ENCODE peak calls at places on chromosomes 1 and 21, in eight cellular contexts. One of them, this sample, is unnamed.

GRCh38 chr1:18414872-18415447 is 65.8 kb upstream of the KLHDC7A start:
- DNase-seq in thoracic aorta: no peak
- DNase-seq in CD8-positive, alpha-beta memory T cell: no peak
- DNase-seq in lower lobe of right lung: no peak
- DNase-seq in right lobe of liver: no peak
- DNase-seq in heart left ventricle: no peak
- DNase-seq in BJ: no peak
- DNase-seq in prostate gland: no peak
- DNase-seq in this sample: no peak

GRCh38 chr1:182193908-182194550 is 132.5 kb upstream of the ZNF648 start:
- DNase-seq in right lobe of liver: no peak
- DNase-seq in BJ: peak; percentile 67
- DNase-seq in thoracic aorta: no peak
- DNase-seq in heart left ventricle: peak; percentile 53
- DNase-seq in prostate gland: no peak
- DNase-seq in lower lobe of right lung: peak; percentile 66
- DNase-seq in CD8-positive, alpha-beta memory T cell: no peak
- DNase-seq in this sample: no peak

GRCh38 chr1:14095001-14095400 is 395.0 kb downstream of the PRDM2 start:
- DNase-seq in CD8-positive, alpha-beta memory T cell: no peak
- DNase-seq in right lobe of liver: no peak
- DNase-seq in heart left ventricle: no peak
- DNase-seq in prostate gland: no peak
- DNase-seq in BJ: no peak
- DNase-seq in thoracic aorta: no peak
- DNase-seq in lower lobe of right lung: no peak
- DNase-seq in this sample: peak; percentile 59

GRCh38 chr1:101431956-101432510 is 195.2 kb downstream of the S1PR1 start:
- DNase-seq in CD8-positive, alpha-beta memory T cell: no peak
- DNase-seq in right lobe of liver: no peak
- DNase-seq in lower lobe of right lung: no peak
- DNase-seq in prostate gland: no peak
- DNase-seq in BJ: no peak
- DNase-seq in thoracic aorta: no peak
- DNase-seq in heart left ventricle: no peak
- DNase-seq in this sample: no peak

GRCh38 chr1:230694991-230695390 is 18.9 kb downstream of the AGT start:
- DNase-seq in heart left ventricle: no peak
- DNase-seq in CD8-positive, alpha-beta memory T cell: no peak
- DNase-seq in prostate gland: no peak
- DNase-seq in lower lobe of right lung: no peak
- DNase-seq in right lobe of liver: no peak
- DNase-seq in thoracic aorta: no peak
- DNase-seq in BJ: no peak
- DNase-seq in this sample: peak; percentile 48

GRCh38 chr1:32005522-32005921 is 8.1 kb upstream of the KHDRBS1 start:
- DNase-seq in prostate gland: no peak
- DNase-seq in thoracic aorta: no peak
- DNase-seq in right lobe of liver: no peak
- DNase-seq in lower lobe of right lung: no peak
- DNase-seq in BJ: no peak
- DNase-seq in heart left ventricle: no peak
- DNase-seq in CD8-positive, alpha-beta memory T cell: no peak
- DNase-seq in this sample: no peak

GRCh38 chr1:92538048-92538412 is 51.3 kb upstream of the GFI1 start:
- DNase-seq in lower lobe of right lung: no peak
- DNase-seq in thoracic aorta: no peak
- DNase-seq in prostate gland: no peak
- DNase-seq in heart left ventricle: no peak
- DNase-seq in right lobe of liver: no peak
- DNase-seq in CD8-positive, alpha-beta memory T cell: no peak
- DNase-seq in BJ: no peak
- DNase-seq in this sample: no peak

GRCh38 chr1:115679141-115679611 is 37.4 kb downstream of the VANGL1 start:
- DNase-seq in right lobe of liver: no peak
- DNase-seq in thoracic aorta: no peak
- DNase-seq in heart left ventricle: peak; percentile 61
- DNase-seq in BJ: no peak
- DNase-seq in CD8-positive, alpha-beta memory T cell: no peak
- DNase-seq in prostate gland: no peak
- DNase-seq in lower lobe of right lung: no peak
- DNase-seq in this sample: no peak

GRCh38 chr21:26684866-26685265 is 111.8 kb upstream of the CYYR1 start:
- DNase-seq in CD8-positive, alpha-beta memory T cell: no peak
- DNase-seq in thoracic aorta: no peak
- DNase-seq in heart left ventricle: no peak
- DNase-seq in lower lobe of right lung: no peak
- DNase-seq in right lobe of liver: no peak
- DNase-seq in prostate gland: no peak
- DNase-seq in BJ: no peak
- DNase-seq in this sample: no peak

GRCh38 chr21:26683996-26684395 is 110.9 kb upstream of the CYYR1 start:
- DNase-seq in right lobe of liver: no peak
- DNase-seq in BJ: no peak
- DNase-seq in prostate gland: no peak
- DNase-seq in lower lobe of right lung: no peak
- DNase-seq in thoracic aorta: no peak
- DNase-seq in heart left ventricle: no peak
- DNase-seq in CD8-positive, alpha-beta memory T cell: no peak
- DNase-seq in this sample: no peak

GRCh38 chr21:26674324-26674723 is 101.2 kb upstream of the CYYR1 start:
- DNase-seq in BJ: no peak
- DNase-seq in right lobe of liver: no peak
- DNase-seq in lower lobe of right lung: no peak
- DNase-seq in thoracic aorta: no peak
- DNase-seq in prostate gland: no peak
- DNase-seq in heart left ventricle: no peak
- DNase-seq in CD8-positive, alpha-beta memory T cell: no peak
- DNase-seq in this sample: no peak

DNA sequence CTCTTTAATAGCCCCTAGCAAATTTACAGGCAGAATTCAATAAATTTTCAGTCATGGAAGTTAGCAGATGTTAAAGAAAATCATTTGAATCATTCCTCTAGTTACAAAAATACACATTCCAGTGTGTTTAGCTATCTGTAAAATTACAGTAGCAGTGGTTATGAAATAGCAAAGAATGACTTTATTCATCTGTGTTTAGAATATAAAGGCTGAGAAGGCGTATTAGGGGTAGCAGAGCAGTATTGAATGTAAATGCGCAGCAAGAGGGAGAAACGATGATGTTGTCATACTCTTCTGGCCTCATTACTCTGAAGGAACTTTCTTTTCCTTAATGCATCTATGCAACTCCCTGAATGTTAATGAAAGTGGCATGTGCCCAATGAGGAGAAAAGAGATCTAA is 106.2 kb upstream of the CYYR1 start:
- DNase-seq in CD8-positive, alpha-beta memory T cell: no peak
- DNase-seq in prostate gland: no peak
- DNase-seq in thoracic aorta: no peak
- DNase-seq in heart left ventricle: no peak
- DNase-seq in lower lobe of right lung: no peak
- DNase-seq in BJ: no peak
- DNase-seq in right lobe of liver: no peak
- DNase-seq in this sample: no peak
- H3K4me3 ChIP-seq in CD8-positive, alpha-beta memory T cell: no peak overlapping the region
- H3K4me3 ChIP-seq in prostate gland: no peak overlapping the region
- H3K4me3 ChIP-seq in thoracic aorta: no peak overlapping the region
- H3K4me3 ChIP-seq in heart left ventricle: no peak overlapping the region
- H3K4me3 ChIP-seq in lower lobe of right lung: no peak overlapping the region
- H3K4me3 ChIP-seq in BJ: no peak overlapping the region
- H3K4me3 ChIP-seq in right lobe of liver: no peak overlapping the region
- H3K4me3 ChIP-seq in this sample: no peak overlapping the region

DNA sequence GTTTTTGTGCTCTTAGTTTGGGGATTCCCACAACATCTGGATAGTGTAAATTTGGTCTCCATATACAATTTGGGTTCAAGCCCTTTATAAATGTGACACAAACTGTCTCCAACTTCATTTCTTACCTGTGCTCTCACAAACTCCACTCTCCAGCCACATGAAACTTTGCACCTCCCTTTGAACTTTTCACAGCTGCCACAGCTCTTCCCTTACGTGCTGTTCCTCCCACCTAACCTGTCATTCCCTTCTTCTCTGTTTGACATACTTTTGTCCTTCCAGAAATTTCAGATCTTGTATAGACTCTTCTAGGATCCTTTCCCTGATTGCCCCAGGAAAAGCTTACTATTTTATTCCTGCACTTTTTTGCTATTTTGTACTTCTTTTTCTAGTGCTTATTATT is 180.3 kb downstream of the CRB1 start:
- DNase-seq in prostate gland: no peak
- DNase-seq in thoracic aorta: no peak
- DNase-seq in CD8-positive, alpha-beta memory T cell: no peak
- DNase-seq in lower lobe of right lung: no peak
- DNase-seq in right lobe of liver: no peak
- DNase-seq in BJ: no peak
- DNase-seq in heart left ventricle: no peak
- DNase-seq in this sample: no peak
- H3K27me3 ChIP-seq in prostate gland: no peaks in the 10 kb centered on the region
- H3K27me3 ChIP-seq in thoracic aorta: no peaks in the 10 kb centered on the region
- H3K27me3 ChIP-seq in CD8-positive, alpha-beta memory T cell: no peaks in the 10 kb centered on the region
- H3K27me3 ChIP-seq in lower lobe of right lung: no peaks in the 10 kb centered on the region
- H3K27me3 ChIP-seq in right lobe of liver: no peaks in the 10 kb centered on the region
- H3K27me3 ChIP-seq in BJ: no peaks in the 10 kb centered on the region
- H3K27me3 ChIP-seq in heart left ventricle: no peaks in the 10 kb centered on the region
- H3K27me3 ChIP-seq in this sample: no peaks in the 10 kb centered on the region

DNA sequence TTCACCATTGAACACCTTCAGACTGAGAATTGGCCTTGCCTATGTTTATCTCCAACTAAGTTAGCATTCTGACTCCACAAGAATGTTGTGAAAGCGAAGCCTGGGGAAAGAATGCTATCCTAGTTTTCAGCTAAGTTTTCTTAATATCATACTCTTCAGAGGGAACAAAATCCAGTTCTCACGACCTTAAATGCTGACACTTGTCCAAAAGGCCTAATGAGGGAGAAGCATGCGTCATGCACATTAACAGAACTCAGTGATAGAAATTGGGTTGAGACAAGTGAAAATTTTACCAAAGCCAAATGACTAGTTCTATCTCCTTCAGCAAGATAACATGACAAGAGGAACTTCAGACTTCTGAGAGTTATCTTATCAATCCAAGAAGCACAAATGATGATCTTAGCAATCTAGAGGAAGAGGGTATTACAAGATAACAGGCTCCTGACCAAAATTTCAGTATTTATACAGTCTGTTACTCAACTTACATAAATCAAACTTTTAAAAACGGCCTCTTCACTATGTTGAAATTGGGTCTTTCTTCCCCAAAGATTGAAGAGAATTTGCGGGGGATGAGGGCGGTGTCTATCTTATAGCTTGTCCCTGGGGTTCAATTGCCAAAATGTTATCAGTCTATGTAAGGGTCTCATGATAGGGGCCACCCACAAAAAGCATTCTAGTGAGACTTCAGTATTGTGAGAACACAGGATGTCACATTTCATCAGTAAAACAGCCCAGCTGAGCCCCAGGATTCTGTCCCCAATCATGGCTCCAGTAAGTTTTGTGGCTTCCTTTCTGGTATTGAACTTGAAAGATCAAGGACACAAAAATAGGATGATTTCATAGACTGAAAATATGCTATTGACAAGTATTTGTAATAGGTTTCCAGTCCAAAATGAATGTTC is 26.5 kb upstream of the SLC45A3 start:
- DNase-seq in CD8-positive, alpha-beta memory T cell: no peak
- DNase-seq in prostate gland: no peak
- DNase-seq in thoracic aorta: no peak
- DNase-seq in BJ: no peak
- DNase-seq in heart left ventricle: no peak
- DNase-seq in lower lobe of right lung: no peak
- DNase-seq in right lobe of liver: no peak
- DNase-seq in this sample: no peak
- H3K36me3 ChIP-seq in CD8-positive, alpha-beta memory T cell: peaks cover 5% of the 10 kb centered on the region
- H3K36me3 ChIP-seq in prostate gland: no peaks in the 10 kb centered on the region
- H3K36me3 ChIP-seq in thoracic aorta: no peaks in the 10 kb centered on the region
- H3K36me3 ChIP-seq in BJ: peaks cover 1% of the 10 kb centered on the region
- H3K36me3 ChIP-seq in heart left ventricle: no peaks in the 10 kb centered on the region
- H3K36me3 ChIP-seq in lower lobe of right lung: no peaks in the 10 kb centered on the region
- H3K36me3 ChIP-seq in right lobe of liver: no peaks in the 10 kb centered on the region
- H3K36me3 ChIP-seq in this sample: peaks cover 4% of the 10 kb centered on the region

GRCh38 chr1:184030433-184031126 is 6.9 kb downstream of the COLGALT2 start:
- DNase-seq in lower lobe of right lung: no peak
- DNase-seq in thoracic aorta: no peak
- DNase-seq in heart left ventricle: no peak
- DNase-seq in CD8-positive, alpha-beta memory T cell: no peak
- DNase-seq in prostate gland: no peak
- DNase-seq in right lobe of liver: no peak
- DNase-seq in BJ: no peak
- DNase-seq in this sample: no peak

GRCh38 chr1:184033711-184034167 is 3.8 kb downstream of the COLGALT2 start:
- DNase-seq in heart left ventricle: no peak
- DNase-seq in CD8-positive, alpha-beta memory T cell: no peak
- DNase-seq in prostate gland: no peak
- DNase-seq in right lobe of liver: no peak
- DNase-seq in lower lobe of right lung: no peak
- DNase-seq in BJ: no peak
- DNase-seq in thoracic aorta: no peak
- DNase-seq in this sample: no peak

GRCh38 chr1:184032306-184033135 is 5.0 kb downstream of the COLGALT2 start:
- DNase-seq in BJ: no peak
- DNase-seq in right lobe of liver: no peak
- DNase-seq in lower lobe of right lung: no peak
- DNase-seq in prostate gland: no peak
- DNase-seq in CD8-positive, alpha-beta memory T cell: no peak
- DNase-seq in thoracic aorta: no peak
- DNase-seq in heart left ventricle: no peak
- DNase-seq in this sample: no peak

GRCh38 chr1:184033136-184033469 is 4.4 kb downstream of the COLGALT2 start:
- DNase-seq in heart left ventricle: no peak
- DNase-seq in prostate gland: no peak
- DNase-seq in right lobe of liver: no peak
- DNase-seq in BJ: no peak
- DNase-seq in thoracic aorta: no peak
- DNase-seq in CD8-positive, alpha-beta memory T cell: no peak
- DNase-seq in lower lobe of right lung: no peak
- DNase-seq in this sample: no peak

DNA sequence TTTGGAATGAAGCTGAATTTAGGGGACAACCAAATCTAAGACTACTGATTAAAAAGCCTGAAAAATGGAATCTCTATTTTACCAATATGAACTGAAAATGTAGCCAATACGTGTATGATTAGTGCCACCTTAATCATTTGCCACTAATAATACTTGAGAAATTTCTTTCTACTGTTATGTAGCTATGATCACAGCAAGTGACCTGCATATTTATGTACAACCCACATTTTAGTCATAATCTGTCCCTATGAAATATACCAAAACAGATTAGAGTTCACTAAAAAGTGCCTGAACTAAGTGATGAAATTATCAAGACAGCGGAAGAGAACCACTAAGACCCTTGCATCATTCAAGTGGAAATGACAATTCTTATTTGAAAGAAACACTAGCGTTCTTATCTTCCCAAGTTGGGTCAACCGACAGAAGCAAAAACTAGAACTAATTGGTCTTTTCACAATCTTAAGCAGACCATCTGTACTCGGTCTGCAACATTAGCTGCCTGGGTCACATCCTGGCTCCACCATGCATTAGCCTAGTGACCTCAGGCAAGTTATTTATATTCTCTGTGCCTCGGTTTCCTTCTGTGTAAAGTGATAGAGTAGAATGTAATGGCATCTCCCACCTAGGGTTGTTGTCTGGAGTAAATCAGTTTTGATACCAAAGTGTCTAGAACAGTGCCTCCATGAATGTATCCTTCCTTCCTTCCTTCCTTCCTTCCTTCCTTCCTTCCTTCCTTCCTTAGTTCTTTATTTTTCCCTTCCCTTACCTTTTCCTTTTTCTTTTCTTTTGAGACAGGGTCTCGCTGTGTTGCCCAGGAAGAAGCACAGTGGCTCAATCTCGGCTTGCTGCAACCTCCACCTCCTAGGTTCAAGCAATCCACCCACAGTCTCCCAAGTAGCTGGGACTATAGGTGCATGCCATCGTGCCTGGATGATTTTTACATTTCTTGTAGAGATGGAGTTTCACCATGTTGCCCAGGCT is 6.1 kb downstream of the COLGALT2 start:
- DNase-seq in lower lobe of right lung: no peak
- DNase-seq in BJ: no peak
- DNase-seq in right lobe of liver: no peak
- DNase-seq in heart left ventricle: no peak
- DNase-seq in CD8-positive, alpha-beta memory T cell: no peak
- DNase-seq in thoracic aorta: no peak
- DNase-seq in prostate gland: no peak
- DNase-seq in this sample: no peak
- H3K4me3 ChIP-seq in lower lobe of right lung: no peak overlapping the region
- H3K4me3 ChIP-seq in BJ: no peak overlapping the region
- H3K4me3 ChIP-seq in right lobe of liver: no peak overlapping the region
- H3K4me3 ChIP-seq in heart left ventricle: no peak overlapping the region
- H3K4me3 ChIP-seq in CD8-positive, alpha-beta memory T cell: no peak overlapping the region
- H3K4me3 ChIP-seq in thoracic aorta: no peak overlapping the region
- H3K4me3 ChIP-seq in prostate gland: no peak overlapping the region
- H3K4me3 ChIP-seq in this sample: no peak overlapping the region

This sample was measured in H7.